ENCODE peak calls at places on chromosomes 13 and 19, in seven cellular contexts. I is IMR-90, D is stomach, W is adrenal gland, Q is tibial nerve, A is transverse colon, R is esophagus squamous epithelium. V is an unnamed sample. For H3K4me1, the result is how much of the 10 kb centered on the place peaks cover.

GRCh38 chr13:105035092-105035491 is 1500.4 kb downstream of the EFNB2 start:
- DNase-seq in W (no peak), R (no peak), D (no peak), A (no peak), I (no peak), Q (no peak), V (no peak)

GRCh38 chr13:71577127-71577526 is 289.9 kb downstream of the DACH1 start:
- DNase-seq in W (no peak), Q (no peak), A (no peak), I (no peak), R (no peak), D (no peak), V (no peak)

GRCh38 chr19:5098646-5099045 is 129.7 kb downstream of the KDM4B start:
- DNase-seq in D (no peak), A (no peak), W (no peak), Q (no peak), R (no peak), I (no peak), V (no peak)

GRCh38 chr13:107585466-107585865 is 629.9 kb downstream of the LIG4 start:
- DNase-seq in R (no peak), A (no peak), I (peak), Q (no peak), W (no peak), D (no peak), V (no peak)

GRCh38 chr13:78595458-78595818 is 7.9 kb downstream of the POU4F1 start:
- DNase-seq in I (no peak), A (no peak), R (no peak), Q (no peak), W (no peak), D (no peak), V (no peak)

GRCh38 chr13:112067871-112068305 is 939 bp downstream of the SOX1 start:
- DNase-seq in A (no peak), D (no peak), I (no peak), W (no peak), Q (no peak), R (no peak), V (no peak)

GRCh38 chr13:51590231-51590630 is 6.0 kb downstream of the WDFY2 start:
- DNase-seq in A (no peak), W (no peak), D (no peak), Q (no peak), R (no peak), I (no peak), V (no peak)

GRCh38 chr19:23070353-23070781 is 46.5 kb upstream of the ZNF730 start:
- DNase-seq in D (no peak), R (no peak), A (peak), Q (no peak), W (peak), I (peak), V (no peak)

GRCh38 chr13:79226250-79226649 is 179.8 kb downstream of the RBM26 start:
- DNase-seq in W (no peak), R (no peak), I (no peak), A (no peak), D (no peak), Q (no peak), V (no peak)

GRCh38 chr13:105008606-105009005 is 1526.9 kb downstream of the EFNB2 start:
- DNase-seq in D (no peak), A (no peak), R (no peak), W (no peak), Q (no peak), I (no peak), V (no peak)

GRCh38 chr13:51848674-51849073 is 3.7 kb upstream of the TMEM272 start:
- DNase-seq in R (no peak), A (no peak), D (no peak), W (no peak), I (peak), Q (no peak), V (no peak)

GRCh38 chr13:74325106-74325505 is 190.9 kb upstream of the KLF12 start:
- DNase-seq in W (no peak), A (no peak), R (no peak), I (peak), D (no peak), Q (peak), V (peak)

GRCh38 chr19:43997631-43998290 is 5.0 kb upstream of the ZNF230 start:
- DNase-seq in W (peak), I (peak), A (no peak), D (no peak), R (no peak), Q (no peak), V (no peak)

GRCh38 chr13:112012705-112013085 is 54.3 kb upstream of the SOX1 start:
- DNase-seq in R (no peak), A (no peak), Q (no peak), I (no peak), D (no peak), W (no peak), V (no peak)

GRCh38 chr13:113879017-113879416 is 15.1 kb upstream of the GAS6 start:
- DNase-seq in W (no peak), A (no peak), I (no peak), R (no peak), Q (no peak), D (no peak), V (no peak)

GRCh38 chr13:113405481-113406300 is 41.8 kb upstream of the GRTP1 start:
- DNase-seq in W (no peak), D (no peak), Q (no peak), A (no peak), I (no peak), R (no peak), V (no peak)

GRCh38 chr19:7928741-7929701 is 3.1 kb upstream of the CTXN1 start:
- DNase-seq in Q (peak), I (peak), A (no peak), D (no peak), W (peak), R (no peak), V (peak)

GRCh38 chr19:35290381-35291135 is 1.4 kb upstream of the MAG start:
- DNase-seq in A (no peak), I (no peak), W (no peak), D (no peak), R (no peak), Q (no peak), V (no peak)

GRCh38 chr13:84080748-84081530 is 198.7 kb upstream of the SLITRK1 start:
- DNase-seq in D (no peak), W (no peak), A (no peak), Q (no peak), I (no peak), R (no peak), V (no peak)

GRCh38 chr13:104326523-104326922 is 1260.3 kb upstream of the SLC10A2 start:
- DNase-seq in A (no peak), D (no peak), R (no peak), W (no peak), Q (no peak), I (no peak), V (no peak)

GRCh38 chr19:13153627-13154240 is 3.5 kb downstream of the IER2 start:
- DNase-seq in I (no peak), A (peak), D (peak), R (no peak), Q (no peak), W (peak), V (no peak)

GRCh38 chr19:13155472-13156284 is 5.5 kb downstream of the IER2 start:
- DNase-seq in A (peak), Q (peak), D (peak), I (peak), R (peak), W (peak), V (peak)

GRCh38 chr19:13152854-13153626 is 2.8 kb downstream of the IER2 start:
- DNase-seq in I (peak), Q (peak), W (peak), A (peak), R (peak), D (peak), V (peak)

GRCh38 chr19:13154241-13154778 is 4.1 kb downstream of the IER2 start:
- DNase-seq in R (peak), A (peak), W (peak), Q (peak), I (peak), D (peak), V (peak)

GRCh38 chr19:13154911-13155471 is 4.8 kb downstream of the IER2 start:
- DNase-seq in Q (peak), R (no peak), W (peak), I (peak), A (peak), D (peak), V (peak)
- TF ChIP-seq POLR2A in Q (no peak), R (no peak), W (no peak), I (no peak), A (peak), D (no peak), V (peak)

GRCh38 chr19:10920288-10920655 is 8.2 kb downstream of the YIPF2 start:
- DNase-seq in A (no peak), I (no peak), W (no peak), Q (no peak), R (no peak), D (no peak), V (no peak)

GRCh38 chr19:10920781-10921180 is 7.7 kb downstream of the YIPF2 start:
- DNase-seq in D (no peak), W (no peak), R (no peak), I (no peak), A (no peak), Q (no peak), V (no peak)

GRCh38 chr19:10922638-10923014 is 5.8 kb downstream of the YIPF2 start:
- DNase-seq in R (no peak), I (no peak), W (no peak), Q (no peak), A (no peak), D (no peak), V (no peak)

GRCh38 chr19:10921909-10922637 is 6.4 kb downstream of the YIPF2 start:
- DNase-seq in A (no peak), Q (no peak), R (no peak), W (no peak), I (no peak), D (no peak), V (no peak)

GRCh38 chr19:10921199-10921879 is 7.1 kb downstream of the YIPF2 start:
- DNase-seq in Q (no peak), A (no peak), R (no peak), I (no peak), W (no peak), D (no peak), V (no peak)
- H3K4me1 ChIP-seq in Q (under half), A (under half), R (under half), I (under half), W (under half), D (under half), V (under half)

DNA sequence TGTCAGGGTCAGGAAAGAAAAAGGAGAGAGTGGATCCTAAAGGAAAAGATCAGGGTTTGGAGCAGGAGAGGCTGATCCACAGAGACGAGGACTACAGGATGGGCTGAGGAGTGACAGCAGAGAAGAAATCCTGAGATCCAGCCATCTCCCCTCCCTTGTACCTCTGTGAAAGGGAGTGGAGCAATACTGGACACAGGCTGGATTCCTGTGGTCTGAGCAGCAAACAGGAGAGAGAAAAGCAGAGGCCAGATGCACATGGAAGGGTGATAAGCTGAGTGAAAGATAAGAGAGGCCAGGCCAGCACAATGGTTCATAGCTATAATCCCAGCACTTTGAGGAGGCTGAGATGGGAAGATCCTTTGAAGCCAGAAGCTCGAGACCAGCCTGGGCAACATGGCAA is 472.1 kb upstream of the TSHZ3 start:
- DNase-seq in D (no peak), Q (no peak), W (no peak), A (no peak), R (no peak), I (no peak), V (no peak)
- H3K4me3 ChIP-seq in D (no peak), Q (no peak), W (no peak), A (no peak), R (no peak), I (no peak), V (no peak)

GRCh38 chr19:48110350-48110966 is at the start of gene PLA2G4C:
- DNase-seq in D (peak), R (peak), W (peak), I (peak), A (peak), Q (peak), V (peak)
- TF ChIP-seq POLR2A in D (no peak), R (peak), W (peak), I (peak), A (peak), Q (no peak), V (no peak)

GRCh38 chr19:41407271-41407670 is 9.7 kb downstream of the BCKDHA start:
- DNase-seq in A (no peak), I (no peak), D (no peak), R (no peak), Q (no peak), W (no peak), V (no peak)
- H3K4me1 ChIP-seq in A (under half), I (under half), D (half or more), R (half or more), Q (under half), W (under half), V (under half)

DNA sequence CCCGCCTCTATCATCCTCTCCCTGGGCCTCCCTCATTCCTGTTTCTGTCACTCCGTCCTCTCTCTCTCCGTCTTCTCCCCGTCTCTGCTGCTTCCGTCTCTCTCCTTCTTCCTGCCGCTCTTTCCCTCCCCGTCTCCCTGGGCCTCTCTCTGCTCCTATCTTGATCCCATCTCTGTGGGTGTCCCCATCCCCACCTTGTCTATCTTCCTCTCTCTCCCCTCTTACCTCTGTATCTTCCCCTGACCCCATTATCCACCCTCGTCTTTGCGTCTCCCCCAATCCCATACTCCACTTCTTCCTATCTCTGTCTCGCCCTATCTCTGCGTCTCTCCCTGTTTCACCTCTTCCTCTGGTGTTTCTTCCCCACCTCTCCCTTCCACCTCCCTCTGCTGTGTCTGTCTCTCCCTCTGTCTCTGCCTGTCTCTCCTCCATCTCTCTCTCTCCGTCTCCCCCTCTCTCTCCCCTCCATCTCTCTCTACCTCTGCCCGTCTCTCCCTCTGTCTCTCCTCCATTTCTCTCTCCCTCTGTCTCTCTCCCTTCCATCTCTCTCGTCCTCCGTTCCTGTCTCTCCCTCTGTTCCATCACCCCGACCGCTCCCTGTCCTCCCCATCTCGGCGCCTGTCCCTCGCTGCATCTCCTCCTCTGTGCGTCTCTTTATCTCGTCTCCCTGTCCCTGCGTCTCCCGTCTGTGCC is 4.3 kb downstream of the GRIN2D start:
- DNase-seq in D (no peak), A (no peak), R (no peak), W (no peak), Q (no peak), I (no peak), V (no peak)
- H3K4me3 ChIP-seq in D (peak), A (peak), R (peak), W (no peak), Q (peak), I (peak), V (peak)

DNA sequence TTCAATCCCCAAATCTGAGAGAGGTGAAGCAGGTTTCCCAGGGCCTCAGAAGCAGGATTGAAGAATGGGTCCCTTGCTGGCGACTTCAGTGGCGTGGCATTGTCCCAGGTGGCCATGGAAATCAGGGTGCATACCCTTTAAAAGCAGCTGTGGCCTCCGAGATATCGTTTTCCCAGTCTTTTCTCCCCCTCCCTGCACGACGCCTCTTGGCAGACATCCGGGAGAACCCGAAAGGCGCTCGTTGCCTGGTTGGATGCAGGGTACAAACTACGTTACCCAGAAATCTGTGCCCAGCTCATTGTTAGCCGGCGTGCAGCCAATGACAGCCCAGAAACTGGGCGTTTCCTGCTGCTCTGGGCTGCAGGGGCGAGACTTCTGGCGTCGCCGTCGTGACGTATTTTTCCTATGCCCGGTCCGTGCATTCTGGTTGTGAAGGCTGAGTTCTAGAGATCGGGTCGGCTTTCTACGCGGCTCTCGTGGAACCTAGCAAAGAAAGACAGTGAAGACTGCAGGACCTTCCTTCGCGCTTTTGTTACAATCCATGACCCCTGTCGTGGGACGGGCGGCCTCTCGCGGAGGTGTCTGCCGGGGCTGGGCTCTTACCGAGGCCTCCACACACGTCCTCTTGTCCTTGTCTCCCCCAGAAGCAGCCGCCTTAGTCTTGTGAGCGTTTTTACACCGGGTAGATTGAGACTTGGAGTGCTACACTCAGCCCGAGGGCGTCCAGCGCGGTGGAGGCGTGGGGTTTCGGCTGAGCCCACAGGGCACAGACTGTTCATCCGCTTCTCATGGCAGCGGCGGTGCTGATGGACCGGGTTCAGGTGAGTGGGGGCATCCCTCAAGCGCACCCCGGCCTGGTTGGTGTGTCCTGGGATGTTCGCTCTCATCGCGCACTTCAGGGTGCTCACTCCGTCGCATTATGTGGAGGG is at the start of gene ZNF304:
- DNase-seq in W (peak), I (peak), A (peak), Q (peak), R (peak), D (peak), V (peak)
- TF ChIP-seq POLR2A in W (no peak), I (peak), A (no peak), Q (no peak), R (no peak), D (no peak), V (no peak)

GRCh38 chr19:46732172-46732938 is 13.5 kb upstream of the FKRP start:
- DNase-seq in W (no peak), A (no peak), D (no peak), Q (no peak), R (no peak), I (no peak), V (no peak)

GRCh38 chr19:46730187-46730586 is 13.3 kb upstream of the PRKD2 start:
- DNase-seq in I (no peak), D (no peak), Q (no peak), R (no peak), W (no peak), A (no peak), V (no peak)

GRCh38 chr19:46731007-46731501 is 14.1 kb upstream of the PRKD2 start:
- DNase-seq in Q (no peak), W (peak), R (no peak), A (no peak), D (peak), I (peak), V (no peak)

GRCh38 chr19:46730595-46730994 is 13.7 kb upstream of the PRKD2 start:
- DNase-seq in Q (no peak), W (no peak), I (no peak), D (no peak), R (no peak), A (no peak), V (no peak)

DNA sequence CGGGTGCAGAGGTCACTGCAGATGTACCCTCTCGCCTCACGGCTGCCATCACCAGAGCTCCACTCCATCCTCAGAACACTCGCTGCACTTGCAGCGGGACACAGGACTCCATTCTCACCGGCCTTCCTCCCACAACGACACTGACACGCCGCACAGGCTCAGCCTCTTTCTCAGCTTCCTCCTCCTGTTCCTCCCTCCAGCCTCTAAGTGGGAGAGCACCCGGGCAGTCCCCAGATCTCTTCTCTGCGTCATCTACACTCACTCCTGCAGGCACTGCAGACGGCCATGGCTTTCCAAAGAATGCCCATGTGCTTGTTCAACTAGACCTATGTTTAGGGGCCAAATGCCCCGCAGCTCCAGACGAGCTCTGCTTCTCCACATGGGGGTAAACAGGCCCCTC is 14.3 kb upstream of the FKRP start:
- DNase-seq in W (no peak), D (no peak), Q (no peak), A (no peak), R (no peak), I (no peak), V (no peak)
- H3K4me1 ChIP-seq in W (under half), D (half or more), Q (under half), A (under half), R (half or more), I (under half), V (under half)

V was measured in prostate gland.